ENCODE peak calls at places on chromosome 14, in nine cellular contexts. N is NCI-H345, P is A172, F is BE2C, J is hepatic stellate cell, B is NCI-H2029, E is right atrium auricular region, O is EH, L is HuH-7. K is an unnamed sample.

GRCh38 chr14:51780741-51781140 is 79.7 kb upstream of the GNG2 start:
- DNase-seq in O (peak), B (no peak), F (no peak), N (no peak), P (peak), J (no peak), L (no peak), E (no peak), K (no peak)

GRCh38 chr14:52241102-52241793 is 26.2 kb upstream of the PTGDR start:
- DNase-seq in B (no peak), N (no peak), P (peak), F (no peak), E (no peak), L (no peak), J (peak), O (peak), K (no peak)

GRCh38 chr14:103401223-103402214 is 16.3 kb downstream of the MARK3 start:
- DNase-seq in B (no peak), E (no peak), N (no peak), F (no peak), L (no peak), P (peak), J (peak), O (peak), K (no peak)

GRCh38 chr14:88985654-88986053 is 161.2 kb downstream of the TTC8 start:
- DNase-seq in L (no peak), B (no peak), F (peak), N (no peak), J (no peak), E (no peak), O (no peak), P (no peak), K (no peak)

GRCh38 chr14:103433902-103434563 is 48.8 kb downstream of the MARK3 start:
- DNase-seq in F (no peak), E (no peak), J (no peak), O (no peak), P (no peak), L (no peak), B (no peak), N (no peak), K (no peak)

GRCh38 chr14:61644834-61645233 is 50.5 kb upstream of the HIF1A start:
- DNase-seq in J (no peak), P (no peak), F (peak), B (peak), L (no peak), O (peak), E (no peak), N (peak), K (no peak)

GRCh38 chr14:101713641-101714349 is 47.7 kb upstream of the PPP2R5C start:
- DNase-seq in L (no peak), J (no peak), B (no peak), E (no peak), O (no peak), F (no peak), N (no peak), P (no peak), K (no peak)

GRCh38 chr14:42222924-42223471 is 616.3 kb downstream of the LRFN5 start:
- DNase-seq in P (peak), N (peak), E (no peak), L (no peak), B (no peak), J (peak), F (no peak), O (peak), K (no peak)

GRCh38 chr14:67881225-67881624 is 61.6 kb downstream of the RAD51B start:
- DNase-seq in O (no peak), P (no peak), F (no peak), B (no peak), J (no peak), N (no peak), E (no peak), L (no peak), K (no peak)

GRCh38 chr14:54686219-54686870 is 119.4 kb downstream of the SAMD4A start:
- DNase-seq in F (no peak), P (peak), E (peak), L (no peak), N (no peak), B (no peak), O (peak), J (peak), K (no peak)

GRCh38 chr14:45028107-45028626 is 55.7 kb upstream of the PRPF39 start:
- DNase-seq in F (no peak), E (no peak), L (no peak), B (no peak), P (no peak), N (no peak), J (no peak), O (no peak), K (no peak)

GRCh38 chr14:36271939-36272907 is 48.2 kb downstream of the MBIP start:
- DNase-seq in L (no peak), O (peak), P (no peak), E (no peak), F (no peak), B (no peak), J (no peak), N (no peak), K (no peak)

GRCh38 chr14:60204104-60204842 is 39.1 kb upstream of the DHRS7 start:
- DNase-seq in F (no peak), O (no peak), B (peak), E (no peak), J (no peak), N (peak), P (no peak), L (no peak), K (no peak)

GRCh38 chr14:103861413-103862392 is 14.3 kb upstream of the PPP1R13B start:
- DNase-seq in N (no peak), B (no peak), E (no peak), F (no peak), P (no peak), L (no peak), O (no peak), J (no peak), K (no peak)

GRCh38 chr14:103500148-103500990 is 22.3 kb downstream of the CKB start:
- DNase-seq in N (peak), L (peak), B (peak), F (peak), E (peak), J (peak), O (peak), P (peak), K (peak)

GRCh38 chr14:22026527-22026926 is 352.9 kb upstream of the OR4E1 start:
- DNase-seq in E (no peak), N (no peak), L (no peak), F (no peak), J (no peak), P (no peak), O (no peak), B (no peak), K (no peak)

GRCh38 chr14:94180655-94181271 is 6.6 kb downstream of the PPP4R4 start:
- DNase-seq in P (peak), E (no peak), J (no peak), B (no peak), F (no peak), O (peak), N (peak), L (peak), K (no peak)

GRCh38 chr14:67461341-67461985 is 27.1 kb downstream of the TMEM229B start:
- DNase-seq in F (no peak), P (no peak), J (no peak), L (no peak), O (peak), B (peak), N (no peak), E (no peak), K (no peak)

GRCh38 chr14:104353921-104354701 is 215.7 kb downstream of the KIF26A start:
- DNase-seq in F (peak), P (no peak), N (no peak), L (no peak), O (no peak), J (no peak), B (peak), E (no peak), K (no peak)

GRCh38 chr14:104206281-104206904 is 68.0 kb downstream of the KIF26A start:
- DNase-seq in N (peak), O (no peak), E (no peak), P (no peak), J (no peak), B (no peak), L (no peak), F (peak), K (no peak)

GRCh38 chr14:49966971-49967630 is 74.2 kb downstream of the ARF6 start:
- DNase-seq in F (no peak), O (peak), E (no peak), P (no peak), J (no peak), N (no peak), B (no peak), L (no peak), K (no peak)

GRCh38 chr14:55212611-55213010 is 21.2 kb upstream of the DLGAP5 start:
- DNase-seq in F (peak), L (no peak), P (no peak), O (no peak), E (no peak), J (no peak), N (no peak), B (no peak), K (no peak)

GRCh38 chr14:21093018-21093417 is 5.4 kb downstream of the ZNF219 start:
- DNase-seq in F (no peak), B (no peak), L (no peak), J (no peak), P (no peak), E (no peak), N (no peak), O (no peak), K (no peak)

GRCh38 chr14:103698380-103699260 is 16.6 kb downstream of the XRCC3 start:
- DNase-seq in F (peak), P (no peak), B (peak), N (peak), L (no peak), J (no peak), O (no peak), E (no peak), K (no peak)

GRCh38 chr14:105860615-105861580 is 334.5 kb downstream of the TMEM121 start:
- DNase-seq in P (no peak), O (no peak), F (peak), E (no peak), N (no peak), J (no peak), B (no peak), L (no peak), K (no peak)

GRCh38 chr14:105337966-105338365 is 23.4 kb downstream of the PACS2 start:
- DNase-seq in E (no peak), O (no peak), J (no peak), N (no peak), B (no peak), L (no peak), F (peak), P (no peak), K (no peak)

GRCh38 chr14:77421241-77421640 is 2.1 kb downstream of the NOXRED1 start:
- DNase-seq in N (no peak), J (no peak), E (no peak), P (no peak), L (no peak), B (no peak), F (no peak), O (peak), K (no peak)

GRCh38 chr14:89276424-89276975 is 140.5 kb downstream of the FOXN3 start:
- DNase-seq in L (no peak), P (peak), N (no peak), J (no peak), E (no peak), F (no peak), O (peak), B (no peak), K (peak)

GRCh38 chr14:50801706-50802105 is 29.3 kb downstream of the NIN start:
- DNase-seq in F (no peak), P (no peak), O (peak), E (no peak), N (no peak), J (no peak), B (no peak), L (no peak), K (no peak)

GRCh38 chr14:91885837-91886236 is 18.5 kb upstream of the TC2N start:
- DNase-seq in E (no peak), B (no peak), L (no peak), O (no peak), N (no peak), J (no peak), F (no peak), P (no peak), K (no peak)

GRCh38 chr14:75452900-75453816 is 25.3 kb downstream of the JDP2 start:
- DNase-seq in E (peak), L (peak), J (peak), P (peak), F (no peak), B (no peak), N (no peak), O (peak), K (no peak)

GRCh38 chr14:105390849-105391500 is 7.4 kb upstream of the TEX22 start:
- DNase-seq in O (no peak), F (no peak), B (no peak), N (no peak), P (no peak), J (no peak), E (no peak), L (no peak), K (no peak)

GRCh38 chr14:50772361-50772760 is 58.6 kb downstream of the NIN start:
- DNase-seq in P (no peak), B (no peak), E (no peak), F (no peak), O (peak), L (no peak), J (no peak), N (no peak), K (no peak)

GRCh38 chr14:70665448-70666363 is 24.0 kb downstream of the TTC9 start:
- DNase-seq in L (no peak), O (peak), J (peak), N (peak), F (no peak), B (peak), E (no peak), P (peak), K (no peak)

GRCh38 chr14:76951149-76951548 is 77.4 kb downstream of the IRF2BPL start:
- DNase-seq in N (no peak), B (no peak), L (no peak), E (no peak), O (no peak), J (no peak), P (no peak), F (no peak), K (no peak)

GRCh38 chr14:104665092-104665662 is 24.2 kb upstream of the INF2 start:
- DNase-seq in E (no peak), F (no peak), P (no peak), J (peak), B (no peak), L (no peak), N (no peak), O (no peak), K (no peak)

GRCh38 chr14:69481815-69482568 is 2.5 kb upstream of the PLEKHD1 start:
- DNase-seq in E (no peak), L (no peak), N (no peak), P (no peak), O (no peak), F (no peak), J (no peak), B (no peak), K (no peak)

GRCh38 chr14:38310420-38310995 is 54.6 kb upstream of the CLEC14A start:
- DNase-seq in N (no peak), B (no peak), P (no peak), O (no peak), E (no peak), J (no peak), L (no peak), F (no peak), K (no peak)

K was measured in activated T-helper 2 cell treated with anti-CD3 and anti-CD28 coated beads, Interferon-gamma antibody, Interleukin-2, Interleukin-4, amounts not matched to agents 10 μg/mL and 5 μg/mL and 100 μg/mL, durations not matched to agents 14 hours and 24 hours and 36 hours.